ENCODE peak calls at places on chromosomes 7 and 10, in seven cellular contexts. S is IMR-90, R is mesendoderm, D is neuronal stem cell, K is H9, W is H1, A is trophoblast cell. C is an unnamed sample.
A peak's percentile ranks its signal among the peaks of the same experiment; 100 is the strongest.

GRCh38 chr7:66514050-66514449 is 114.6 kb upstream of the KCTD7 start:
- DNase-seq in D (no peak), R (no peak), K (no peak), S (no peak), A (no peak), W (no peak), C (no peak)

GRCh38 chr7:2074694-2075093 is 158.1 kb downstream of the MAD1L1 start:
- DNase-seq in D (no peak), K (no peak), A (no peak), W (no peak), R (no peak), S (no peak), C (no peak)

GRCh38 chr7:18978108-18978495 is 139.3 kb downstream of the TWIST1 start:
- DNase-seq in K (no peak), R (no peak), D (no peak), W (no peak), S (peak; percentile 95), A (no peak), C (peak; percentile 60)

GRCh38 chr7:108627476-108628051 is 57.9 kb downstream of the DNAJB9 start:
- DNase-seq in A (no peak), R (no peak), K (no peak), W (no peak), D (no peak), S (no peak), C (no peak)

GRCh38 chr7:82376739-82377138 is 66.8 kb downstream of the CACNA2D1 start:
- DNase-seq in R (no peak), S (no peak), D (no peak), A (no peak), K (no peak), W (no peak), C (no peak)

GRCh38 chr7:1767524-1767923 is 97.4 kb downstream of the ELFN1 start:
- DNase-seq in D (no peak), W (no peak), S (no peak), K (no peak), A (no peak), R (peak; percentile 63), C (no peak)

GRCh38 chr7:31423994-31424393 is 83.5 kb upstream of the NEUROD6 start:
- DNase-seq in K (no peak), A (no peak), R (no peak), S (no peak), D (no peak), W (no peak), C (no peak)

GRCh38 chr7:45663965-45664623 is 89.9 kb downstream of the ADCY1 start:
- DNase-seq in D (no peak), K (peak; percentile 9), W (no peak), A (no peak), S (no peak), R (no peak), C (no peak)

GRCh38 chr10:102473445-102474331 is 22.3 kb upstream of the C10orf95 start:
- DNase-seq in K (no peak), R (no peak), D (no peak), A (no peak), S (no peak), W (no peak), C (no peak)

GRCh38 chr7:8084772-8085171 is 116.2 kb downstream of the GLCCI1 start:
- DNase-seq in S (no peak), A (no peak), R (no peak), W (no peak), K (no peak), D (no peak), C (no peak)

GRCh38 chr10:14010083-14010551 is 320.6 kb downstream of the FRMD4A start:
- DNase-seq in R (peak; percentile 63), A (no peak), S (peak; percentile 86), W (no peak), K (no peak), D (no peak), C (peak; percentile 58)

GRCh38 chr7:17405786-17406185 is 107.3 kb downstream of the AHR start:
- DNase-seq in A (peak; percentile 59), R (no peak), K (no peak), D (no peak), W (no peak), S (peak; percentile 96), C (peak; percentile 93)

GRCh38 chr7:90648107-90648506 is 52.0 kb downstream of the CDK14 start:
- DNase-seq in W (no peak), R (no peak), A (no peak), K (no peak), D (no peak), S (no peak), C (no peak)

GRCh38 chr7:41979834-41980307 is 257.1 kb downstream of the GLI3 start:
- DNase-seq in S (peak; percentile 55), R (peak; percentile 67), A (no peak), K (peak; percentile 50), W (no peak), D (no peak), C (peak; percentile 52)

GRCh38 chr10:91033536-91033935 is 112.6 kb upstream of the ANKRD1 start:
- DNase-seq in S (no peak), K (no peak), A (no peak), D (no peak), W (no peak), R (no peak), C (no peak)

GRCh38 chr10:13347235-13348156 is 597 bp downstream of the SEPHS1 start:
- DNase-seq in W (no peak), R (peak; percentile 83), K (no peak), S (peak; percentile 70), A (peak; percentile 58), D (peak; percentile 76), C (peak; percentile 80)

DNA sequence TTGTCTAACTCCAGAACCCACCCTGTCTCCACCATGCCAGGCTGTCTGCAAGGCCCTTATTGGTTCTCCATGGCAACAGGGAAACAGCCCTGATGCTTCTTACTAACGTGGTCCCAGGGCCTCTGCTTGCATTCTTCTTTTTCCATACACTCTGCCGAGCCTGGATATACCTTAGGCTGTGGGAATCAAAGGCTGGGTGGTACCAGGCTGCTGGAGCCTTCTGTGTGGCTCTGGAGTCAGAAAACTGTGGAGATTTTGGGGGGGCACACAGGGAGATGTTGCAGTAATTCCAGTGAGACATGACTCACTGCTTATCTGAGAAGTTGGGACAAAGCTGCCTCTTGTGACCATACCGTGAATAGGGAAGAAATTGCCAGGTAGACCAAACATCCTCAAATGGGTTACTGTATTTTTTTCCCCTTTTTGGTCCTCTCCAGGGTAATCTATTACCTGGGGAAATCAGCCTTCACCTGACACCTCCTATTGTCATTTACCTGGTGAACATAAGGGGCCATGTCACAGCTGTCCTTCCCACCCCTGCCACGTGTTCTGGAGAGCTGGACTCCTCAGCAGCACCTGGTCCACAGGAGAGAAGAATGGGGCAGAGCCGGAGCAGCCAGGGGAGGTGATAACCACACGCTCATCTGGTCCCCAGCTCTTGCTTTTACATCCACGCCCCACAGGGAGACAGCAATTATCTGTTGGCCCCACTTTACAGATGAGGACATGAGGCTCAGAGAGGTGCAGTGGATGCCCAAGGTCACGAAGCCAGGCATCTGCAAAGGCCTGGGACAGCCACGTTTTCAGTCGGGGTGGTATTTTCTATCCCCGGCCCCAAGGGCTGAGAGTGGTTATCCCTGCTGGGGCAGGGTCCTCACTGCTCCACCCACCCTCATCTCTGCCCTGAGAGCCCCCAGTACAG is 4.6 kb downstream of the CHST3 start:
- DNase-seq in W (no peak), D (no peak), S (peak; percentile 35), R (peak; percentile 59), A (no peak), K (no peak), C (peak; percentile 54)
- H3K27ac ChIP-seq in W (no peak overlapping the region), D (no peak overlapping the region), S (no peak overlapping the region), R (no peak overlapping the region), A (no peak overlapping the region), K (no peak overlapping the region), C (peak overlapping the region; percentile 9)

GRCh38 chr7:490461-491291 is 29.0 kb downstream of the PDGFA start:
- DNase-seq in W (no peak), K (no peak), R (no peak), D (no peak), S (no peak), A (no peak), C (no peak)

GRCh38 chr7:492714-493065 is 27.0 kb downstream of the PDGFA start:
- DNase-seq in A (no peak), D (no peak), R (no peak), W (no peak), S (no peak), K (no peak), C (no peak)

GRCh38 chr7:491292-491957 is 28.2 kb downstream of the PDGFA start:
- DNase-seq in A (no peak), W (no peak), S (no peak), D (no peak), K (no peak), R (no peak), C (no peak)

GRCh38 chr7:493661-494251 is 25.9 kb downstream of the PDGFA start:
- DNase-seq in R (no peak), K (no peak), A (no peak), W (no peak), D (no peak), S (no peak), C (no peak)

DNA sequence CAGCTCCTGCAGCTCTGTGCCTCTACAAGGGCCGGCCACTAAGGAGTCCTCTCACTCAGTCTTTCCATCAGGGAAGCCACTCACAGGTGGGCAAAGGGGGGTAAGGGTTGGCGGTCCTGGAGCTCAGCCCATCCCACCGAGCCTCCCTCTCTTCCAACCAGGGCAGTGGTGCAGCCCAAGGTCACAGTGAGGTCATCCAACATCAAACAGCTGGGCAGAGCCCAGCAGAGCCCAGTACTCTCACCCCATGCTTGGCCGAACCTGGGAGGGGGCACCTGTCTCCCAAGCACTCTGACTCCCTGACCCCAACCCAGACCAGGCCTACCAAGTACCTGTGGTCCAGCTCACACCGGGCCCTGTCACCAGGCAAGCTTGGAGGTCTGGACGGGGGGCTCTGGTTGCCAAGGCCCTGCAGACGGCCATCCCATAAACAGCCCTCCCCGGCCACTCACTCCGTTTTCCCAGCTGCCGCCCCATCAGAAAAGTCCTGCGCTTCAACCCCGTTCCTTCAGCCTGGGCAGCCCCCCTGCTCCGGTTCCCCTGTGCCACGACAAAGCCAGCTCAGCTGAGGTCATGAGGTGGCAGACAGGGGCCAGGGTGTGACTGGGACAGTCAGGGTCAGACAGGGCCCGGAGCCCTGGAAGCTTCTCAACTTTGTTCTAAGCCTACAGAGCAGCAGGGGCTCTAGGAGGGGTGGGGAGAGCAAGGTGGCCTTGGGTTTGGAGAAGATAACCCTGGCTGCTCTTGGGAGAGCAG is 27.5 kb downstream of the PDGFA start:
- DNase-seq in K (no peak), A (no peak), S (no peak), W (no peak), R (no peak), D (no peak), C (no peak)
- H3K18ac ChIP-seq in K (no peak overlapping the region), A (no peak overlapping the region), S (no peak overlapping the region), W (no peak overlapping the region), R (no peak overlapping the region), D (peak overlapping the region; percentile 76), C (no peak overlapping the region)

GRCh38 chr7:117270371-117270770 is 52.5 kb downstream of the WNT2 start:
- DNase-seq in R (no peak), D (no peak), K (no peak), W (no peak), S (peak; percentile 74), A (no peak), C (peak; percentile 14)
- H3K27ac ChIP-seq in R (no peak overlapping the region), D (no peak overlapping the region), K (no peak overlapping the region), W (no peak overlapping the region), S (peak overlapping the region; percentile 85), A (no peak overlapping the region), C (peak overlapping the region; percentile 46)

DNA sequence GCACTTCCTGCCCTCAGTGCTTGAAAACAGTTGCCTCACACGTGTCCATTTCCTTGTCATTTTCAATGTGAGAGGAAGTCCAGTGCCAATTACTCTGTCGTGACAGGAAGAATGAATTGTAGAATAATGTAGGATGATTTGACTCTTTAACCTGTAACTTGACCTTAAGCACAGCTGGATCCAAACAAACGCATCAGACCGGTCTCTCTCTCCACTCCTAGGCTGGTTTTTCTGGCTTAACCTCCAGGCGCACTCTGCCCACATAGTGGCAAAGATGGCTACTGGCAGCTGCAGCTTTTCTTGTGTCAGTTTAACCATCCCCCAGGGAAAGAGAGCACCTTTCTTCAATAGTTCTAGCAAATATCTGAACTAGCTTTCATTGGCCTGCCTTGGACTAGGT is 29.4 kb upstream of the PNLIPRP3 start:
- DNase-seq in D (no peak), K (no peak), R (peak; percentile 1), A (no peak), W (no peak), S (no peak), C (no peak)
- H3K18ac ChIP-seq in D (no peak overlapping the region), K (no peak overlapping the region), R (no peak overlapping the region), A (no peak overlapping the region), W (peak overlapping the region; percentile 0), S (no peak overlapping the region), C (no peak overlapping the region)